ENCODE peak calls at places on chromosomes 5 and 9, in seven cellular contexts. One of them, this sample, is unnamed.

GRCh38 chr9:14066815-14067214 is 247.1 kb downstream of the NFIB start:
- DNase-seq in NCI-H2029: no peak
- DNase-seq in T-helper 1 cell: no peak
- DNase-seq in stimulated activated CD4-positive, alpha-beta T cell treated with anti-CD3 and anti-CD28 coated beads, Interleukin-4, amount 100 ng/mL, for 1 hour: no peak
- DNase-seq in endothelial cell: no peak
- DNase-seq in mucosa of descending colon: no peak
- DNase-seq in NCI-H1092: no peak
- DNase-seq in this sample: no peak

GRCh38 chr5:135423158-135423925 is 23.8 kb downstream of the DCANP1 start:
- DNase-seq in NCI-H2029: no peak
- DNase-seq in T-helper 1 cell: no peak
- DNase-seq in stimulated activated CD4-positive, alpha-beta T cell treated with anti-CD3 and anti-CD28 coated beads, Interleukin-4, amount 100 ng/mL, for 1 hour: no peak
- DNase-seq in endothelial cell: no peak
- DNase-seq in mucosa of descending colon: no peak
- DNase-seq in NCI-H1092: no peak
- DNase-seq in this sample: no peak

GRCh38 chr9:14153310-14153720 is 160.6 kb downstream of the NFIB start:
- DNase-seq in NCI-H2029: no peak
- DNase-seq in T-helper 1 cell: no peak
- DNase-seq in stimulated activated CD4-positive, alpha-beta T cell treated with anti-CD3 and anti-CD28 coated beads, Interleukin-4, amount 100 ng/mL, for 1 hour: no peak
- DNase-seq in endothelial cell: no peak
- DNase-seq in mucosa of descending colon: no peak
- DNase-seq in NCI-H1092: no peak
- DNase-seq in this sample: no peak

GRCh38 chr5:168651654-168652053 is 72.5 kb upstream of the PANK3 start:
- DNase-seq in NCI-H2029: no peak
- DNase-seq in T-helper 1 cell: no peak
- DNase-seq in stimulated activated CD4-positive, alpha-beta T cell treated with anti-CD3 and anti-CD28 coated beads, Interleukin-4, amount 100 ng/mL, for 1 hour: no peak
- DNase-seq in endothelial cell: no peak
- DNase-seq in mucosa of descending colon: no peak
- DNase-seq in NCI-H1092: no peak
- DNase-seq in this sample: no peak

GRCh38 chr5:91277093-91277626 is 106.0 kb downstream of the ARRDC3 start:
- DNase-seq in NCI-H2029: peak
- DNase-seq in T-helper 1 cell: no peak
- DNase-seq in stimulated activated CD4-positive, alpha-beta T cell treated with anti-CD3 and anti-CD28 coated beads, Interleukin-4, amount 100 ng/mL, for 1 hour: no peak
- DNase-seq in endothelial cell: no peak
- DNase-seq in mucosa of descending colon: no peak
- DNase-seq in NCI-H1092: no peak
- DNase-seq in this sample: no peak

GRCh38 chr5:150196986-150197385 is 7.1 kb downstream of the SLC6A7 start:
- DNase-seq in NCI-H2029: no peak
- DNase-seq in T-helper 1 cell: no peak
- DNase-seq in stimulated activated CD4-positive, alpha-beta T cell treated with anti-CD3 and anti-CD28 coated beads, Interleukin-4, amount 100 ng/mL, for 1 hour: no peak
- DNase-seq in endothelial cell: no peak
- DNase-seq in mucosa of descending colon: no peak
- DNase-seq in NCI-H1092: no peak
- DNase-seq in this sample: no peak

GRCh38 chr9:91604451-91604850 is 180.8 kb upstream of the NFIL3 start:
- DNase-seq in NCI-H2029: no peak
- DNase-seq in T-helper 1 cell: no peak
- DNase-seq in stimulated activated CD4-positive, alpha-beta T cell treated with anti-CD3 and anti-CD28 coated beads, Interleukin-4, amount 100 ng/mL, for 1 hour: no peak
- DNase-seq in endothelial cell: no peak
- DNase-seq in mucosa of descending colon: no peak
- DNase-seq in NCI-H1092: no peak
- DNase-seq in this sample: no peak

GRCh38 chr5:72325566-72326297 is 5.6 kb downstream of the PTCD2 start:
- DNase-seq in NCI-H2029: no peak
- DNase-seq in T-helper 1 cell: no peak
- DNase-seq in stimulated activated CD4-positive, alpha-beta T cell treated with anti-CD3 and anti-CD28 coated beads, Interleukin-4, amount 100 ng/mL, for 1 hour: no peak
- DNase-seq in endothelial cell: no peak
- DNase-seq in mucosa of descending colon: no peak
- DNase-seq in NCI-H1092: no peak
- DNase-seq in this sample: no peak

GRCh38 chr5:176743828-176744583 is 66.4 kb upstream of the UNC5A start:
- DNase-seq in NCI-H2029: no peak
- DNase-seq in T-helper 1 cell: no peak
- DNase-seq in stimulated activated CD4-positive, alpha-beta T cell treated with anti-CD3 and anti-CD28 coated beads, Interleukin-4, amount 100 ng/mL, for 1 hour: no peak
- DNase-seq in endothelial cell: peak
- DNase-seq in mucosa of descending colon: no peak
- DNase-seq in NCI-H1092: no peak
- DNase-seq in this sample: no peak

GRCh38 chr5:134142088-134142487 is 27.6 kb downstream of the TCF7 start:
- DNase-seq in NCI-H2029: no peak
- DNase-seq in T-helper 1 cell: no peak
- DNase-seq in stimulated activated CD4-positive, alpha-beta T cell treated with anti-CD3 and anti-CD28 coated beads, Interleukin-4, amount 100 ng/mL, for 1 hour: no peak
- DNase-seq in endothelial cell: no peak
- DNase-seq in mucosa of descending colon: peak
- DNase-seq in NCI-H1092: no peak
- DNase-seq in this sample: no peak

GRCh38 chr9:78167356-78167755 is 68.5 kb upstream of the CEP78 start:
- DNase-seq in NCI-H2029: peak
- DNase-seq in T-helper 1 cell: no peak
- DNase-seq in stimulated activated CD4-positive, alpha-beta T cell treated with anti-CD3 and anti-CD28 coated beads, Interleukin-4, amount 100 ng/mL, for 1 hour: no peak
- DNase-seq in endothelial cell: no peak
- DNase-seq in mucosa of descending colon: no peak
- DNase-seq in NCI-H1092: no peak
- DNase-seq in this sample: no peak

GRCh38 chr9:99430301-99430700 is 208.2 kb downstream of the SEC61B start:
- DNase-seq in NCI-H2029: no peak
- DNase-seq in T-helper 1 cell: no peak
- DNase-seq in stimulated activated CD4-positive, alpha-beta T cell treated with anti-CD3 and anti-CD28 coated beads, Interleukin-4, amount 100 ng/mL, for 1 hour: no peak
- DNase-seq in endothelial cell: no peak
- DNase-seq in mucosa of descending colon: no peak
- DNase-seq in NCI-H1092: no peak
- DNase-seq in this sample: no peak

GRCh38 chr5:4230905-4231561 is 635.4 kb downstream of the IRX1 start:
- DNase-seq in NCI-H2029: no peak
- DNase-seq in T-helper 1 cell: no peak
- DNase-seq in stimulated activated CD4-positive, alpha-beta T cell treated with anti-CD3 and anti-CD28 coated beads, Interleukin-4, amount 100 ng/mL, for 1 hour: no peak
- DNase-seq in endothelial cell: no peak
- DNase-seq in mucosa of descending colon: no peak
- DNase-seq in NCI-H1092: no peak
- DNase-seq in this sample: no peak

GRCh38 chr5:80852331-80853245 is 107.6 kb upstream of the RASGRF2 start:
- DNase-seq in NCI-H2029: no peak
- DNase-seq in T-helper 1 cell: no peak
- DNase-seq in stimulated activated CD4-positive, alpha-beta T cell treated with anti-CD3 and anti-CD28 coated beads, Interleukin-4, amount 100 ng/mL, for 1 hour: no peak
- DNase-seq in endothelial cell: no peak
- DNase-seq in mucosa of descending colon: no peak
- DNase-seq in NCI-H1092: no peak
- DNase-seq in this sample: no peak

GRCh38 chr5:134114886-134115805 is 665 bp downstream of the TCF7 start:
- DNase-seq in NCI-H2029: no peak
- DNase-seq in T-helper 1 cell: peak
- DNase-seq in stimulated activated CD4-positive, alpha-beta T cell treated with anti-CD3 and anti-CD28 coated beads, Interleukin-4, amount 100 ng/mL, for 1 hour: peak
- DNase-seq in endothelial cell: peak
- DNase-seq in mucosa of descending colon: peak
- DNase-seq in NCI-H1092: no peak
- DNase-seq in this sample: peak

GRCh38 chr5:181198905-181199519 is 6.0 kb downstream of the TRIM7 start:
- DNase-seq in NCI-H2029: no peak
- DNase-seq in T-helper 1 cell: no peak
- DNase-seq in stimulated activated CD4-positive, alpha-beta T cell treated with anti-CD3 and anti-CD28 coated beads, Interleukin-4, amount 100 ng/mL, for 1 hour: no peak
- DNase-seq in endothelial cell: no peak
- DNase-seq in mucosa of descending colon: no peak
- DNase-seq in NCI-H1092: no peak
- DNase-seq in this sample: no peak

GRCh38 chr5:151078490-151079262 is 2.2 kb downstream of the TNIP1 start:
- DNase-seq in NCI-H2029: no peak
- DNase-seq in T-helper 1 cell: peak
- DNase-seq in stimulated activated CD4-positive, alpha-beta T cell treated with anti-CD3 and anti-CD28 coated beads, Interleukin-4, amount 100 ng/mL, for 1 hour: peak
- DNase-seq in endothelial cell: no peak
- DNase-seq in mucosa of descending colon: peak
- DNase-seq in NCI-H1092: no peak
- DNase-seq in this sample: peak

GRCh38 chr9:125432715-125433385 is 171.2 kb downstream of the GAPVD1 start:
- DNase-seq in NCI-H2029: no peak
- DNase-seq in T-helper 1 cell: no peak
- DNase-seq in stimulated activated CD4-positive, alpha-beta T cell treated with anti-CD3 and anti-CD28 coated beads, Interleukin-4, amount 100 ng/mL, for 1 hour: no peak
- DNase-seq in endothelial cell: no peak
- DNase-seq in mucosa of descending colon: peak
- DNase-seq in NCI-H1092: no peak
- DNase-seq in this sample: no peak

GRCh38 chr5:43033845-43034590 is 6.1 kb downstream of the ANXA2R start:
- DNase-seq in NCI-H2029: no peak
- DNase-seq in T-helper 1 cell: no peak
- DNase-seq in stimulated activated CD4-positive, alpha-beta T cell treated with anti-CD3 and anti-CD28 coated beads, Interleukin-4, amount 100 ng/mL, for 1 hour: no peak
- DNase-seq in endothelial cell: no peak
- DNase-seq in mucosa of descending colon: no peak
- DNase-seq in NCI-H1092: no peak
- DNase-seq in this sample: no peak

GRCh38 chr5:96706433-96707111 is 44.4 kb downstream of the CAST start:
- DNase-seq in NCI-H2029: no peak
- DNase-seq in T-helper 1 cell: no peak
- DNase-seq in stimulated activated CD4-positive, alpha-beta T cell treated with anti-CD3 and anti-CD28 coated beads, Interleukin-4, amount 100 ng/mL, for 1 hour: no peak
- DNase-seq in endothelial cell: no peak
- DNase-seq in mucosa of descending colon: no peak
- DNase-seq in NCI-H1092: no peak
- DNase-seq in this sample: no peak

GRCh38 chr9:108994695-108995094 is 18.6 kb downstream of the CTNNAL1 start:
- DNase-seq in NCI-H2029: peak
- DNase-seq in T-helper 1 cell: no peak
- DNase-seq in stimulated activated CD4-positive, alpha-beta T cell treated with anti-CD3 and anti-CD28 coated beads, Interleukin-4, amount 100 ng/mL, for 1 hour: no peak
- DNase-seq in endothelial cell: no peak
- DNase-seq in mucosa of descending colon: no peak
- DNase-seq in NCI-H1092: no peak
- DNase-seq in this sample: no peak

GRCh38 chr9:108953983-108954574 is 19.9 kb downstream of the ABITRAM start:
- DNase-seq in NCI-H2029: peak
- DNase-seq in T-helper 1 cell: no peak
- DNase-seq in stimulated activated CD4-positive, alpha-beta T cell treated with anti-CD3 and anti-CD28 coated beads, Interleukin-4, amount 100 ng/mL, for 1 hour: no peak
- DNase-seq in endothelial cell: no peak
- DNase-seq in mucosa of descending colon: no peak
- DNase-seq in NCI-H1092: no peak
- DNase-seq in this sample: no peak

GRCh38 chr9:32968101-32969011 is 33.1 kb downstream of the APTX start:
- DNase-seq in NCI-H2029: peak
- DNase-seq in T-helper 1 cell: no peak
- DNase-seq in stimulated activated CD4-positive, alpha-beta T cell treated with anti-CD3 and anti-CD28 coated beads, Interleukin-4, amount 100 ng/mL, for 1 hour: peak
- DNase-seq in endothelial cell: peak
- DNase-seq in mucosa of descending colon: no peak
- DNase-seq in NCI-H1092: peak
- DNase-seq in this sample: peak

GRCh38 chr5:89498699-89499098 is 615.7 kb upstream of the MEF2C start:
- DNase-seq in NCI-H2029: no peak
- DNase-seq in T-helper 1 cell: no peak
- DNase-seq in stimulated activated CD4-positive, alpha-beta T cell treated with anti-CD3 and anti-CD28 coated beads, Interleukin-4, amount 100 ng/mL, for 1 hour: no peak
- DNase-seq in endothelial cell: no peak
- DNase-seq in mucosa of descending colon: no peak
- DNase-seq in NCI-H1092: no peak
- DNase-seq in this sample: no peak

GRCh38 chr5:149062371-149063016 is 368 bp downstream of the SH3TC2 start:
- DNase-seq in NCI-H2029: no peak
- DNase-seq in T-helper 1 cell: no peak
- DNase-seq in stimulated activated CD4-positive, alpha-beta T cell treated with anti-CD3 and anti-CD28 coated beads, Interleukin-4, amount 100 ng/mL, for 1 hour: no peak
- DNase-seq in endothelial cell: peak
- DNase-seq in mucosa of descending colon: no peak
- DNase-seq in NCI-H1092: no peak
- DNase-seq in this sample: no peak

GRCh38 chr9:6771722-6772121 is 13.9 kb downstream of the KDM4C start:
- DNase-seq in NCI-H2029: no peak
- DNase-seq in T-helper 1 cell: no peak
- DNase-seq in stimulated activated CD4-positive, alpha-beta T cell treated with anti-CD3 and anti-CD28 coated beads, Interleukin-4, amount 100 ng/mL, for 1 hour: no peak
- DNase-seq in endothelial cell: no peak
- DNase-seq in mucosa of descending colon: no peak
- DNase-seq in NCI-H1092: no peak
- DNase-seq in this sample: no peak

GRCh38 chr9:16119861-16120641 is 567.2 kb downstream of the CCDC171 start:
- DNase-seq in NCI-H2029: no peak
- DNase-seq in T-helper 1 cell: no peak
- DNase-seq in stimulated activated CD4-positive, alpha-beta T cell treated with anti-CD3 and anti-CD28 coated beads, Interleukin-4, amount 100 ng/mL, for 1 hour: no peak
- DNase-seq in endothelial cell: no peak
- DNase-seq in mucosa of descending colon: no peak
- DNase-seq in NCI-H1092: no peak
- DNase-seq in this sample: no peak

GRCh38 chr9:128912270-128912853 is 8.4 kb upstream of the PHYHD1 start:
- DNase-seq in NCI-H2029: no peak
- DNase-seq in T-helper 1 cell: no peak
- DNase-seq in stimulated activated CD4-positive, alpha-beta T cell treated with anti-CD3 and anti-CD28 coated beads, Interleukin-4, amount 100 ng/mL, for 1 hour: peak
- DNase-seq in endothelial cell: no peak
- DNase-seq in mucosa of descending colon: no peak
- DNase-seq in NCI-H1092: no peak
- DNase-seq in this sample: no peak

GRCh38 chr5:150038547-150038946 is 38.0 kb downstream of the HMGXB3 start:
- DNase-seq in NCI-H2029: no peak
- DNase-seq in T-helper 1 cell: no peak
- DNase-seq in stimulated activated CD4-positive, alpha-beta T cell treated with anti-CD3 and anti-CD28 coated beads, Interleukin-4, amount 100 ng/mL, for 1 hour: no peak
- DNase-seq in endothelial cell: no peak
- DNase-seq in mucosa of descending colon: no peak
- DNase-seq in NCI-H1092: no peak
- DNase-seq in this sample: no peak

GRCh38 chr9:111904889-111905288 is 8.3 kb downstream of the UGCG start:
- DNase-seq in NCI-H2029: no peak
- DNase-seq in T-helper 1 cell: no peak
- DNase-seq in stimulated activated CD4-positive, alpha-beta T cell treated with anti-CD3 and anti-CD28 coated beads, Interleukin-4, amount 100 ng/mL, for 1 hour: no peak
- DNase-seq in endothelial cell: no peak
- DNase-seq in mucosa of descending colon: no peak
- DNase-seq in NCI-H1092: no peak
- DNase-seq in this sample: no peak

GRCh38 chr9:98642661-98643312 is 65.9 kb downstream of the GABBR2 start:
- DNase-seq in NCI-H2029: no peak
- DNase-seq in T-helper 1 cell: no peak
- DNase-seq in stimulated activated CD4-positive, alpha-beta T cell treated with anti-CD3 and anti-CD28 coated beads, Interleukin-4, amount 100 ng/mL, for 1 hour: no peak
- DNase-seq in endothelial cell: no peak
- DNase-seq in mucosa of descending colon: no peak
- DNase-seq in NCI-H1092: no peak
- DNase-seq in this sample: no peak

GRCh38 chr9:83334320-83334719 is 203.9 kb downstream of the FRMD3 start:
- DNase-seq in NCI-H2029: peak
- DNase-seq in T-helper 1 cell: peak
- DNase-seq in stimulated activated CD4-positive, alpha-beta T cell treated with anti-CD3 and anti-CD28 coated beads, Interleukin-4, amount 100 ng/mL, for 1 hour: peak
- DNase-seq in endothelial cell: peak
- DNase-seq in mucosa of descending colon: peak
- DNase-seq in NCI-H1092: peak
- DNase-seq in this sample: peak

This sample was measured in T-helper 9 cell.